ENCODE peak calls at places on chromosomes 1 and 21, in ten cellular contexts. B is lower lobe of right lung; S is dorsolateral prefrontal cortex; F is tibial artery; N is heart left ventricle; O is AG04449; T is AG04450; Y is psoas muscle; R is GM23338; J is CD8-positive, alpha-beta T cell. C is an unnamed sample.

GRCh38 chr1:241782396-241782795 is 65.6 kb upstream of the EXO1 start:
- DNase-seq in B (no peak), S (no peak), F (no peak), N (no peak), O (no peak), T (no peak), Y (no peak), R (no peak), J (no peak), C (no peak)

GRCh38 chr1:203328714-203329122 is 22.2 kb downstream of the FMOD start:
- DNase-seq in B (no peak), S (no peak), F (no peak), N (no peak), O (no peak), T (no peak), Y (no peak), R (peak), J (no peak), C (no peak)

GRCh38 chr1:99535470-99536164 is 110.3 kb upstream of the PALMD start:
- DNase-seq in B (no peak), S (no peak), F (no peak), N (no peak), O (no peak), T (no peak), Y (no peak), R (no peak), J (no peak), C (no peak)

GRCh38 chr1:64242895-64243756 is 39.7 kb downstream of the UBE2U start:
- DNase-seq in B (no peak), S (no peak), F (no peak), N (no peak), O (no peak), T (no peak), Y (no peak), R (peak), J (no peak), C (no peak)

GRCh38 chr1:32201011-32201855 is 838 bp downstream of the CCDC28B start:
- DNase-seq in B (peak), S (peak), F (peak), N (peak), O (no peak), T (no peak), Y (peak), R (peak), J (peak), C (peak)

GRCh38 chr1:2508751-2509150 is 17.6 kb downstream of the PANK4 start:
- DNase-seq in B (no peak), S (no peak), F (no peak), N (no peak), O (no peak), T (no peak), Y (no peak), R (no peak), J (no peak), C (no peak)

GRCh38 chr1:234778215-234779159 is 168.5 kb upstream of the IRF2BP2 start:
- DNase-seq in B (peak), S (no peak), F (no peak), N (peak), O (no peak), T (no peak), Y (peak), R (peak), J (no peak), C (no peak)

GRCh38 chr1:87950369-87950768 is 621.7 kb downstream of the LMO4 start:
- DNase-seq in B (no peak), S (no peak), F (no peak), N (no peak), O (no peak), T (no peak), Y (no peak), R (no peak), J (no peak), C (no peak)

GRCh38 chr1:36089393-36090121 is 865 bp downstream of the ADPRS start:
- DNase-seq in B (no peak), S (no peak), F (no peak), N (no peak), O (no peak), T (peak), Y (no peak), R (peak), J (no peak), C (peak)

GRCh38 chr1:43306688-43307457 is 6.1 kb downstream of the TIE1 start:
- DNase-seq in B (peak), S (no peak), F (no peak), N (no peak), O (no peak), T (no peak), Y (no peak), R (no peak), J (no peak), C (no peak)

GRCh38 chr1:74811421-74812179 is 78.6 kb downstream of the TYW3 start:
- DNase-seq in B (no peak), S (no peak), F (no peak), N (no peak), O (no peak), T (no peak), Y (no peak), R (no peak), J (no peak), C (peak)

GRCh38 chr1:204426474-204426873 is 14.9 kb upstream of the PPP1R15B start:
- DNase-seq in B (no peak), S (no peak), F (no peak), N (no peak), O (no peak), T (no peak), Y (no peak), R (no peak), J (no peak), C (no peak)

DNA sequence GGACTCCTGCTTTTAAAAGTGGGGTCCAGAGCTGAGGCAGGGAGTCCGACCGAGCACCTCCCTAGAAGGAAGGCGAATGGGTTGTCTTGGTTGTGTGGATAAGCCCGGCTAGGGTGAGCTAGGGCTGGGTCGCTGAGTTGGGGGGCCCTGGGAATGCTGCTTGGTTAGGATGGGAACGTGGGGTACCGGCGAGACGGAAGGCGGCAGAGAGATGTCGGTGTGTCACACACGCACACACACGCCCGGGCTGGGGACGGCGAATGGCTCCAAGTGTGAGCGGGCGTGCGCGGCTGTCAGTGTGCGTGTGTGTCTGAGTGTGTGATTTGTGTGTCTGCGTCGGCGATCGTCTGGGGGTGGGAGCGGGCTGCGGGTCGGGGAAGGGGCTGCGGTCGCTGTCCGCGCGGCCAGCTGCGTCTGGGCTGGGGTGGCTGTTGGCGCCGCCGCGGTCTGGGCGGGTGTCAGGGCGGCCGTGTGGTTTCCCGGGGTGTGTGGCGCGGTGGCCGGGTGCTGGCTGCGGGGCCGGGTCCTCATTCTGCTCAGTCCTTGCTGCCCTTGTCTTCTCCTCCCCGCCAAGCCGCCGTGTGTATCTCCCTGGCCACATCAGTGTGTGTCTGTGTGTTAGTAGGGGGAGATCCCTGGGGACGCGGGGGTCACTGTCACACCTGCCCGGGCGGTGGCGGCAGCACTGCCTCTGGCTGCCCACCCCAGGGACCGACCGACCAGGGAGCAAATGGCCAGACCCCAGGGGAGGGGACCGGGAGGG is 1.0 kb downstream of the EFNA3 start:
- DNase-seq in B (no peak), S (no peak), F (no peak), N (no peak), O (no peak), T (no peak), Y (no peak), R (no peak), J (no peak), C (no peak)
- H3K4me3 ChIP-seq in B (peak), S (peak), F (no peak), N (peak), O (no peak), T (no peak), Y (peak), R (peak), J (peak), C (no peak)

DNA sequence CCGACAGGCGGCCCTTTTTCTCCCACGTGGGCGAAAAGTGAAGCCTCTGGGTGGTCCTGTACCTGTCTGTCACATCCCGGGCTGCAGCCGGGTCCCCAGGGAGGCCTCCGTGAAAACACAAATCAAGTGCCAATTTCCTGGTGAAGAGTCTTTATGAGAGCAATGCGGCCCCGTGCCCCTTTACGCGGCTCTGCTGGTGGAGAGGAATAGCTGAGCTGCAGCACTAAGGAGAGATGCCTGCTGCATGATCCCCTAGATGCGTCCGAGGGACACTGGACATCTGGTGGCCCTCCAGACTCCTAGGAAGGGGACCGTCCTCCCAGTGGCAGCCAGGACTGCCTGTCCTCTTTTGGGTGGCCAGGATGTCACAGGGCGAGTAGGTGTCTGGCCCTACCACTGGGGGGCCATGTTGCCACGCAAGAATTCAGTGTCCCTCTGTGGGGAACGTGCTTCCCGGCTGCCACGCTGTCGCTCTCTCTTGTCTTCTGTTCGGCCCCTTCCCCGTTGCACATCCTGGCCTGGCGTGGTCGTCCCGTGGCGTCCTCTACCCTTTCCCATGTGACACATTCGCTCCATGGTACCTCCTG is 38.7 kb downstream of the COL18A1 start:
- DNase-seq in B (no peak), S (no peak), F (no peak), N (no peak), O (no peak), T (no peak), Y (peak), R (no peak), J (no peak), C (no peak)
- TF ChIP-seq CTCF in B (no peak), S (peak), F (no peak), N (no peak), O (no peak), T (no peak), Y (no peak), R (no peak), J (no peak), C (peak)

GRCh38 chr1:157944666-157945280 is 48.7 kb upstream of the KIRREL1 start:
- DNase-seq in B (no peak), S (no peak), F (no peak), N (no peak), O (no peak), T (no peak), Y (no peak), R (no peak), J (no peak), C (no peak)
- H3K4me3 ChIP-seq in B (no peak), S (no peak), F (no peak), N (no peak), O (no peak), T (no peak), Y (no peak), R (no peak), J (no peak), C (no peak)

GRCh38 chr21:41929248-41929647 is 24.6 kb downstream of the C2CD2 start:
- DNase-seq in B (no peak), S (no peak), F (no peak), N (no peak), O (no peak), T (no peak), Y (no peak), R (no peak), J (no peak), C (no peak)
- TF ChIP-seq CTCF in B (no peak), S (no peak), F (no peak), N (no peak), O (no peak), T (no peak), Y (no peak), R (no peak), J (no peak), C (no peak)

GRCh38 chr1:228141871-228142615 is 2.0 kb downstream of the GUK1 start:
- DNase-seq in B (no peak), S (no peak), F (no peak), N (no peak), O (no peak), T (no peak), Y (no peak), R (no peak), J (peak), C (no peak)
- H3K4me3 ChIP-seq in B (peak), S (peak), F (peak), N (peak), O (peak), T (peak), Y (peak), R (no peak), J (peak), C (peak)

DNA sequence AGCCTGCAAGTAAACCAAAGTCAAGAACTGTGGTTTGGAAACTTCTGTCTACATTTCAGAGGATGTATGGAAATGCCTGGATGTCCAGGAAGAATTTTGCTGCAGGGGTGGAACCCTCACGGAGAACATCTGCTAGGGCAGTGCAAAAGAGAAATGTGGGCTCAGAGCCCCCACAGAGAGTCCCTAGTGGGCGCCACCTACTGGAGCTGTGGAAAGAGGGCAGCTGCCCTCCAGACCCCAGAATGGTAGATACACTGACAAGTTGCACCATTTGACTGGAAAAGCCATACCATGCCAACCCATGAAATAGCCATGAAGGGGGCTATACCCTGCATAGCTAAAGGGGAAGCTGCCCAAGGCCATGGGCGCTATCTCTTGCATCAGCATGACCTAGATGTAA is 1672.4 kb downstream of the KCNT2 start:
- DNase-seq in B (no peak), S (no peak), F (no peak), N (no peak), O (no peak), T (no peak), Y (no peak), R (no peak), J (no peak), C (no peak)
- TF ChIP-seq CTCF in B (no peak), S (no peak), F (no peak), N (no peak), O (no peak), T (no peak), Y (no peak), R (peak), J (no peak), C (peak)

DNA sequence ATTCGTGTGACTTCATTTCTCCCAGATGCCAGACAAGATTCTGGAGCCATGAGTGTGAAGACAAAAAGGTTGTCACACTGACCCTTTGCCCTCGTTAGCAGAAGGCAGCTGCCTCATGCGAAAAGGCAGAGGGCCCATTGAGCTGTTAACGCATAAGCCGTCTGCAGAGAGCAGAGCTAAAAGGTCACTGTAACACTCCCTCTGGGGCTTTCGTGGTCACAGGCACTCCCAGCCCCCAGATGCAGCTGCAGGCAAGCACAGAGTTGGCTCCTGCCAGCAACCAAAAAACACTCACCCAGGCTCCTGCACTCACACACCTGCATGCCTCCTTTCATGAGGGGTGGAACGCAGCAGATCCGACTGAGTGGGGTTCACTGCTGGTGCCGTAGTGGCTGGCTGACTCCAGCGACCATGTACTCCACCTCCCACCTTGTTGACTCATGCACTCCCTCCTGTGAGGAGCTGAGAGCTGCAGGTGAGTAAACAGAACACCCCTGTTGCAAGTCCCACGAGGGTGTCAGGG is 287.5 kb downstream of the SMYD3 start:
- DNase-seq in B (no peak), S (no peak), F (no peak), N (no peak), O (no peak), T (no peak), Y (no peak), R (peak), J (no peak), C (no peak)
- H3K4me3 ChIP-seq in B (no peak), S (no peak), F (no peak), N (no peak), O (no peak), T (no peak), Y (no peak), R (no peak), J (no peak), C (no peak)

DNA sequence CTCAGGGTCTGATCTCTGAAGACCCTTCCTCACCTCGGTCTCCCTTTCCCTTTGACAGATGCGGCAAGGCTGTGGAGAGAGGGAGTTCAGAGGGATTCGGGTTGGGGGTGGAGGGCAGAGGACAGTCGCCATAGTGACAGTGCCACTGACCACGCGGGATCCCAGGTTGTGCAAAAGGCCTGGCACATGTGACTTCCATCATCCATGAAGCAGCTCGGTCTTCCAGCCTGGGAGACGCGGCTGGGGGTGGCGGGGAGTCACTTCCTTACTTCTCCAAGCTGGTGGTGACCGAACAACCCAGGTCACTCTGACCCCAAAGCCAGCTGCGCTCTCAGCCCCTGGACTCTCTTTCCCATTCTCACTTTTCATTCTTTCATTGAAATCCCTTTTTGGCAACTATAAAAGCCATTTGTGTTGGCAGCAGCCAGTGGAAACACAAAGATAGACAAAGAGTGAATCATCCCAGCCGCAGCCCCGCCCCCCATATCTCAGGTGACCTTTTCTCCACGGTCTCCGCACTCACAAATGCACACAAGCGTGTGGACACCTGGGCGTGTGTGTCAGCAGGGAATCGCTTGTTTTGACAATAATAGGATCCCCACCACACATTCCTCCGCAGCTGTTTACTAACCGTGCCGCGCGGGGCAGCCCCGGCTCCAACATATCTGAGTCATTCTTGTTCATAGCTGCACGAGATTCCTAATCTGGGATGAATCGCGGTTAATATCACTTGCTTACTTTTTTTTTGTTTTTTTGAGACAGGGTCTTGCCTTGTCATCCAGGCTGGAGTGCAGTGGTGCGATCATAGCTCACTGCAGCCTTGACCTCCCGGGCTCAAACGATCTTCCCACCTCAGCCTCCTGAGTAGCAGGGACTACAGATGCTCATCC is 68.3 kb downstream of the DHRS3 start:
- DNase-seq in B (peak), S (no peak), F (peak), N (peak), O (peak), T (peak), Y (peak), R (no peak), J (no peak), C (no peak)
- TF ChIP-seq CTCF in B (no peak), S (no peak), F (no peak), N (no peak), O (no peak), T (no peak), Y (no peak), R (no peak), J (no peak), C (no peak)

GRCh38 chr1:91592716-91593477 is 92.2 kb downstream of the CDC7 start:
- DNase-seq in B (no peak), S (no peak), F (no peak), N (no peak), O (no peak), T (no peak), Y (no peak), R (no peak), J (no peak), C (no peak)
- H3K4me3 ChIP-seq in B (no peak), S (no peak), F (no peak), N (no peak), O (no peak), T (no peak), Y (no peak), R (no peak), J (no peak), C (no peak)